ENCODE peak calls at places on chromosomes 16 and 17, in seven cellular contexts. R is fibroblast of mammary gland, G is cardiac fibroblast, B is GM12878, U is omental fat pad, M is neural progenitor cell, V is hepatocyte. C is an unnamed sample.

GRCh38 chr16:608019-608418 is 18.2 kb downstream of the RAB40C start:
- DNase-seq in R (no peak), G (no peak), B (no peak), U (no peak), M (no peak), V (no peak), C (no peak)

GRCh38 chr16:82641336-82641984 is 14.7 kb downstream of the CDH13 start:
- DNase-seq in R (peak), G (peak), B (no peak), U (no peak), M (no peak), V (no peak), C (no peak)

GRCh38 chr16:85796599-85796998 is 2.7 kb downstream of the EMC8 start:
- DNase-seq in R (no peak), G (no peak), B (no peak), U (no peak), M (no peak), V (no peak), C (no peak)

GRCh38 chr17:13030459-13031305 is 12.9 kb upstream of the ELAC2 start:
- DNase-seq in R (peak), G (peak), B (no peak), U (no peak), M (peak), V (peak), C (peak)

GRCh38 chr16:14015948-14016347 is 55.2 kb upstream of the MRTFB start:
- DNase-seq in R (peak), G (peak), B (no peak), U (no peak), M (no peak), V (no peak), C (no peak)

GRCh38 chr16:70160388-70160787 is 13.2 kb upstream of the CLEC18C start:
- DNase-seq in R (no peak), G (no peak), B (no peak), U (no peak), M (no peak), V (no peak), C (no peak)

GRCh38 chr16:84484579-84485254 is 19.7 kb downstream of the MEAK7 start:
- DNase-seq in R (peak), G (peak), B (no peak), U (no peak), M (peak), V (peak), C (peak)

GRCh38 chr16:86200722-86201121 is 301.8 kb downstream of the IRF8 start:
- DNase-seq in R (no peak), G (no peak), B (no peak), U (no peak), M (no peak), V (no peak), C (no peak)

GRCh38 chr17:21688293-21688949 is 3.9 kb upstream of the KCNJ18 start:
- DNase-seq in R (no peak), G (no peak), B (no peak), U (no peak), M (no peak), V (no peak), C (no peak)

GRCh38 chr16:9360075-9360474 is 268.6 kb downstream of the HAPSTR1 start:
- DNase-seq in R (no peak), G (no peak), B (no peak), U (no peak), M (no peak), V (no peak), C (no peak)

GRCh38 chr17:46770818-46771600 is 47.5 kb downstream of the WNT3 start:
- DNase-seq in R (peak), G (peak), B (no peak), U (no peak), M (peak), V (peak), C (peak)

GRCh38 chr17:8844229-8845218 is 22.9 kb downstream of the PIK3R6 start:
- DNase-seq in R (peak), G (no peak), B (no peak), U (no peak), M (no peak), V (no peak), C (no peak)

GRCh38 chr17:77802333-77802615 is 156.2 kb upstream of the TNRC6C start:
- DNase-seq in R (no peak), G (no peak), B (no peak), U (no peak), M (no peak), V (no peak), C (no peak)

GRCh38 chr17:57355090-57355859 is 99.0 kb downstream of the MSI2 start:
- DNase-seq in R (no peak), G (no peak), B (no peak), U (no peak), M (no peak), V (no peak), C (no peak)

GRCh38 chr16:63361032-63361624 is 1324.9 kb upstream of the CDH8 start:
- DNase-seq in R (peak), G (peak), B (no peak), U (no peak), M (peak), V (peak), C (no peak)

GRCh38 chr16:9042533-9042932 is 48.9 kb upstream of the HAPSTR1 start:
- DNase-seq in R (no peak), G (no peak), B (no peak), U (no peak), M (no peak), V (no peak), C (no peak)

GRCh38 chr17:15436399-15437369 is 30.7 kb downstream of the CDRT4 start:
- DNase-seq in R (peak), G (peak), B (no peak), U (no peak), M (no peak), V (peak), C (no peak)

GRCh38 chr16:57504001-57504400 is 17.7 kb upstream of the DOK4 start:
- DNase-seq in R (no peak), G (no peak), B (no peak), U (no peak), M (no peak), V (no peak), C (no peak)

GRCh38 chr16:86509759-86510464 is 415 bp upstream of the FOXF1 start:
- DNase-seq in R (peak), G (peak), B (no peak), U (no peak), M (peak), V (peak), C (no peak)

GRCh38 chr17:19003966-19004600 is 481 bp downstream of the FAM83G start:
- DNase-seq in R (peak), G (peak), B (no peak), U (no peak), M (peak), V (peak), C (peak)

GRCh38 chr17:64774888-64775600 is 112.9 kb upstream of the SMURF2 start:
- DNase-seq in R (no peak), G (no peak), B (no peak), U (no peak), M (no peak), V (no peak), C (no peak)

GRCh38 chr16:76345093-76345735 is 68.0 kb downstream of the CNTNAP4 start:
- DNase-seq in R (peak), G (peak), B (no peak), U (no peak), M (no peak), V (peak), C (no peak)

GRCh38 chr16:57394444-57394843 is 10.1 kb upstream of the CCL17 start:
- DNase-seq in R (no peak), G (peak), B (no peak), U (no peak), M (no peak), V (peak), C (no peak)

GRCh38 chr17:48908853-48909394 is 717 bp downstream of the UBE2Z start:
- DNase-seq in R (peak), G (peak), B (peak), U (peak), M (peak), V (peak), C (peak)

GRCh38 chr17:3860939-3861338 is 14.9 kb upstream of the NCBP3 start:
- DNase-seq in R (no peak), G (no peak), B (no peak), U (no peak), M (no peak), V (no peak), C (no peak)

GRCh38 chr16:86882586-86883280 is 304.4 kb downstream of the FOXL1 start:
- DNase-seq in R (peak), G (peak), B (no peak), U (no peak), M (no peak), V (peak), C (no peak)

GRCh38 chr16:89103156-89103555 is 9.5 kb downstream of the ACSF3 start:
- DNase-seq in R (no peak), G (no peak), B (no peak), U (no peak), M (no peak), V (peak), C (no peak)

GRCh38 chr16:71255721-71256120 is 25.2 kb upstream of the HYDIN start:
- DNase-seq in R (no peak), G (no peak), B (no peak), U (no peak), M (peak), V (no peak), C (no peak)

GRCh38 chr17:15398736-15399331 is 57.4 kb upstream of the TEKT3 start:
- DNase-seq in R (peak), G (peak), B (no peak), U (no peak), M (no peak), V (peak), C (no peak)

GRCh38 chr16:4976611-4977145 is 18.5 kb downstream of the SEC14L5 start:
- DNase-seq in R (no peak), G (no peak), B (no peak), U (no peak), M (no peak), V (no peak), C (no peak)

GRCh38 chr17:5430413-5430999 is 8.4 kb downstream of the C1QBP start:
- DNase-seq in R (no peak), G (no peak), B (no peak), U (no peak), M (no peak), V (no peak), C (no peak)

GRCh38 chr17:31524926-31525800 is 133.7 kb downstream of the RAB11FIP4 start:
- DNase-seq in R (peak), G (peak), B (no peak), U (peak), M (peak), V (peak), C (peak)

GRCh38 chr16:46427340-46428107 is 193.7 kb downstream of the SHCBP1 start:
- DNase-seq in R (no peak), G (no peak), B (no peak), U (no peak), M (no peak), V (no peak), C (no peak)

GRCh38 chr16:67456383-67457140 is 24.4 kb downstream of the ATP6V0D1 start:
- DNase-seq in R (peak), G (peak), B (no peak), U (no peak), M (no peak), V (no peak), C (no peak)

GRCh38 chr16:81939164-81940067 is 71.9 kb downstream of the SDR42E1 start:
- DNase-seq in R (no peak), G (no peak), B (no peak), U (no peak), M (peak), V (no peak), C (no peak)

GRCh38 chr17:72273301-72274056 is 152.7 kb downstream of the SOX9 start:
- DNase-seq in R (no peak), G (no peak), B (no peak), U (no peak), M (no peak), V (no peak), C (no peak)

GRCh38 chr17:75480281-75480680 is 23.8 kb downstream of the TMEM94 start:
- DNase-seq in R (no peak), G (no peak), B (no peak), U (no peak), M (no peak), V (no peak), C (no peak)
- TF ChIP-seq CTCF in R (no peak), G (no peak), B (no peak), U (no peak), M (no peak), V (no peak), C (no peak)

DNA sequence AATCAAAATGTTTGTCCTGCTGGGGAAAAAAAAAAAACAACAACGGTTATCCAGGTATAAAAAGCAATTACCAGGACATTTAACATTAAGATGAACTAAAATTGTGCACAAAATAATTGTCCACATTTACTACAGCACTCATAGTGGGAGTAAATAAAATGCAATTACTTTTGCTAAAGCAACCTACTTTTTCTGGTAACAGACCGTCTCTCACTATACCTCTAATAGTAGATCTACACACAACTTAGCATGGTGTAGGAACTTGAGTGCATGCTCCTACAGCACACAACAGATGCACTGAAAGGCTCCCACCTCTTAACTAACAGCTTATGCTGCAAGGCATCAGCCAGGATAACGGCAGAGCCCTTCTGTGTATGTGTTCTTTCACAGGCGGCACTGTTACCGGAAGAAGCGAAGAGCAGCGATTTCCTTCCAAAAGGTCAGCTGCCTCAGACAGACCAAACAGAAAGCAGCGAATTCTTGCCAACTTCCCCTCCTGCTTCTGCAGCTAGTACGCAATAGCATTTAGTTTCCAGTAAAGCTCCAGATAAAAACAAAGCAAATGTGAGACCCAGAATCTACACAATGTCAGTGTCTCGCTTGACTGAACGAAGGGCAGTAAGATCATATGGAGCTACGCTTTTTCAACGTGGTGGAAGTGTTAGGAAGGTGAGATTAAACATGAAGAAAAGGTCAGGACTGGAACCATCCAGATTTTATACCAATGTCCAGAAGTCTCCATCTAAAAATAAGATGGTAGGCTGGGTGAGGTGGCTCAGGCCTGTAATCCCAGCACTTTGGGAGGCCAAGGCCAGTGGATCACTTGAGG is 27.6 kb downstream of the STAT5B start:
- DNase-seq in R (peak), G (peak), B (peak), U (no peak), M (peak), V (peak), C (peak)
- TF ChIP-seq CTCF in R (no peak), G (no peak), B (no peak), U (no peak), M (no peak), V (no peak), C (no peak)

GRCh38 chr17:74354123-74354522 is 7.5 kb downstream of the BTBD17 start:
- DNase-seq in R (peak), G (peak), B (no peak), U (no peak), M (peak), V (peak), C (no peak)

GRCh38 chr17:74350486-74350885 is 11.2 kb downstream of the BTBD17 start:
- DNase-seq in R (no peak), G (no peak), B (no peak), U (no peak), M (no peak), V (no peak), C (no peak)

GRCh38 chr17:74349120-74349519 is 12.5 kb downstream of the BTBD17 start:
- DNase-seq in R (no peak), G (no peak), B (no peak), U (no peak), M (no peak), V (no peak), C (no peak)

GRCh38 chr17:74353446-74354060 is 8.1 kb downstream of the BTBD17 start:
- DNase-seq in R (no peak), G (no peak), B (no peak), U (no peak), M (no peak), V (no peak), C (no peak)

DNA sequence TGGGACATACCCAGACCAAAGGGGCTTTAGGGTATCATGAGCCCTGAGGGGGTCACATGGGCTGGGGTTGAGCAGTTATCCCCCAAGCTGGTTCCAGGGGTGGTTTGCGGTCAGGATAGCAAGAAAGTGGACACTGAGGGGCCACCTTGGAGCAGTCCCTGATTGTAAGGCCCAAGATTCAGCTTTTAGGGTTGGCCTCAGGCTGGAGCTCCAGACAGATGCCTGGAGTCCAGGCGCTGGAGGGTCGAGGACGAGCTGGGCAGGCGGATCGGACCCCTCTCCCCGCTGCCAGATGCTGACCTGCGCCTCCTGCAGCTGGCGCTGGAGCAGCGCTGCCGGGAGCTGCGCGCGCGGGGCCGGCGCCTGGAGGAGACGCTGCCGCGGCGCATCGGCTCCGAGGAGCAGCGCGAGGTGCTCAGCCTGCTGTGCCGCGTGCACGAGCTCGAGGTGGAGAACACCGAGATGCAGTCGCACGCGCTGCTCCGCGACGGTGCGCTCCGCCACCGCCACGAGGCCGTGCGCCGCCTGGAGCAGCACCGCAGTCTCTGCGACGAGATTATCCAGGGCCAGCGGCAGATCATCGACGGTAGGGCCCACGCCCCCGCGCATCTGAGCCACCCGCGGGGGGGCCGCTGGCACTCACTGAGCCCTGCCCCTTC is 10.0 kb downstream of the BTBD17 start:
- DNase-seq in R (no peak), G (no peak), B (no peak), U (no peak), M (peak), V (peak), C (no peak)
- TF ChIP-seq CTCF in R (no peak), G (no peak), B (no peak), U (no peak), M (peak), V (peak), C (no peak)

GRCh38 chr17:38559025-38559879 is 46.5 kb downstream of the SRCIN1 start:
- DNase-seq in R (peak), G (peak), B (peak), U (peak), M (peak), V (peak), C (peak)
- TF ChIP-seq CTCF in R (no peak), G (no peak), B (peak), U (no peak), M (peak), V (peak), C (peak)

DNA sequence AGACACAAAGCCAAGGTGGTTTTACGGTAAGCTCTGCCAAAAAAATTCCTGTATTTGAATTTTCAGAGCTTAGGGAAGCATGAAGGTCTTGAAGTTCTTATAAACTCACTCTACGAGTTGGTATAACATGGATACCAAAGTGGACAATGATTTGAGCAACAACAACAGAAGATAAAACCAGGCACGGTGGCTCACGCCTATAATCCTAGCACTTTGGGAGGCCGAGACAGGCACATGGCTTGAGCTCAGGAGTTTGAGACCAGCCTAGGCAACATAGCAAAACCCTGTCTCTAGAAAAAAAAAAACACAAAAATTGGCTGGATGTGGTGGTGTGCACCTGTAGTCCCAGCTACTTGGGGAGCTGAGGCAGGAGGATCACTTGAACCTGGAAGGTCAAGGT is 12.9 kb upstream of the TOB1 start:
- DNase-seq in R (no peak), G (no peak), B (no peak), U (no peak), M (no peak), V (no peak), C (no peak)
- TF ChIP-seq CTCF in R (no peak), G (no peak), B (no peak), U (no peak), M (no peak), V (no peak), C (no peak)

DNA sequence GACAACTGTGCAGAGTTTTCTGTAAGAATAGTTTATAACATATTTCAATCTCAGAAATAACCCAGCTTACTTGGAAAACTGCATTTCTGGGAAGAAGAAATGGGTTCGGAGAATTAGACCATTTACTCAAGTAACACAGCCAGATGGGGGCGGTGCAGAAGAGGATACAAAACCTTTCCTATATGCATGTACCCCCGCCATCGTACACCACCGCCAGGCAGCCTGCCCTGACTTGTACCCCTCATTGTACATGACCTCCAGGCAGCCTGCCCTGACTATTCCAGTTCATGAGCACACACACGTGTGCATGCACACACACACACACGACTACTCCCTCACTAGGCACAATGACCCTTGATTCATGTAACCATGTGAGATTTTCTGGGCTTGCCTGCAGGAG is 154.0 kb downstream of the C16orf78 start:
- DNase-seq in R (peak), G (no peak), B (no peak), U (no peak), M (no peak), V (no peak), C (no peak)
- TF ChIP-seq CTCF in R (no peak), G (no peak), B (peak), U (no peak), M (no peak), V (no peak), C (no peak)

GRCh38 chr17:79955167-79955549 is 80.5 kb downstream of the TBC1D16 start:
- DNase-seq in R (no peak), G (no peak), B (no peak), U (no peak), M (no peak), V (no peak), C (no peak)
- TF ChIP-seq CTCF in R (no peak), G (no peak), B (no peak), U (no peak), M (no peak), V (no peak), C (no peak)

C was measured in D721Med.